ENCODE peak calls at places on chromosome 19, in five cellular contexts. Q is GM13977; P is activated effector memory CD4-positive, alpha-beta T cell treated with Interleukin-2 at 50 U/mL for 16 hours; S is H7; K is activated CD8-positive, alpha-beta memory T cell treated with anti-CD3 and anti-CD28 coated beads for 1 hour. L is an unnamed sample.

GRCh38 chr19:33118643-33119042 is 13.3 kb upstream of the WDR88 start:
- DNase-seq in K (no peak), Q (no peak), S (no peak), P (no peak), L (no peak)

GRCh38 chr19:41303941-41304340 is 6.0 kb upstream of the CCDC97 start:
- DNase-seq in S (no peak), K (no peak), P (no peak), Q (no peak), L (no peak)

GRCh38 chr19:46115396-46116109 is 8.9 kb downstream of the IGFL3 start:
- DNase-seq in K (no peak), S (peak), P (no peak), Q (peak), L (no peak)

GRCh38 chr19:15577184-15577771 is 37.7 kb upstream of the CYP4F8 start:
- DNase-seq in K (no peak), P (no peak), S (no peak), Q (no peak), L (no peak)

GRCh38 chr19:14368011-14368513 is 13.2 kb upstream of the ADGRE5 start:
- DNase-seq in Q (peak), K (no peak), S (no peak), P (no peak), L (no peak)

GRCh38 chr19:52343548-52343947 is 7.5 kb downstream of the ZNF610 start:
- DNase-seq in K (peak), Q (no peak), S (peak), P (peak), L (peak)

GRCh38 chr19:5290336-5291262 is 50.0 kb downstream of the PTPRS start:
- DNase-seq in P (no peak), K (no peak), S (peak), Q (no peak), L (no peak)

GRCh38 chr19:33905937-33906577 is 109.4 kb downstream of the KCTD15 start:
- DNase-seq in S (peak), Q (peak), P (no peak), K (no peak), L (no peak)

GRCh38 chr19:28488006-28488405 is 724.9 kb downstream of the UQCRFS1 start:
- DNase-seq in S (no peak), K (no peak), P (no peak), Q (no peak), L (no peak)

GRCh38 chr19:48940902-48941301 is 7.4 kb downstream of the DHDH start:
- DNase-seq in P (no peak), Q (peak), S (no peak), K (no peak), L (no peak)

GRCh38 chr19:46217476-46217875 is 12.1 kb upstream of the IGFL1 start:
- DNase-seq in S (no peak), Q (no peak), P (no peak), K (no peak), L (no peak)

GRCh38 chr19:40312533-40312932 is 27.4 kb upstream of the AKT2 start:
- DNase-seq in S (peak), P (no peak), Q (no peak), K (no peak), L (no peak)

GRCh38 chr19:4589579-4590410 is 30.3 kb upstream of the SEMA6B start:
- DNase-seq in P (no peak), S (peak), Q (peak), K (no peak), L (no peak)

GRCh38 chr19:5293607-5294089 is 47.0 kb downstream of the PTPRS start:
- DNase-seq in S (peak), P (no peak), K (no peak), Q (peak), L (no peak)

GRCh38 chr19:7748756-7749155 is 1.4 kb upstream of the CD209 start:
- DNase-seq in P (no peak), Q (no peak), K (no peak), S (peak), L (no peak)

GRCh38 chr19:34579281-34580054 is 97.5 kb downstream of the SCGB2B2 start:
- DNase-seq in S (no peak), P (no peak), K (no peak), Q (no peak), L (no peak)

GRCh38 chr19:18157465-18158063 is 4.6 kb downstream of the PIK3R2 start:
- DNase-seq in K (no peak), P (no peak), Q (no peak), S (peak), L (no peak)

GRCh38 chr19:1157931-1158884 is 15.9 kb downstream of the SBNO2 start:
- DNase-seq in P (no peak), Q (no peak), S (no peak), K (no peak), L (no peak)

GRCh38 chr19:4682417-4683200 is 12.5 kb upstream of the MYDGF start:
- DNase-seq in Q (no peak), P (no peak), K (no peak), S (peak), L (no peak)

GRCh38 chr19:5130371-5131030 is 161.6 kb downstream of the KDM4B start:
- DNase-seq in S (no peak), P (peak), Q (peak), K (peak), L (peak)

GRCh38 chr19:35718345-35719041 is 690 bp downstream of the KMT2B start:
- DNase-seq in P (peak), Q (peak), S (peak), K (peak), L (no peak)